ENCODE peak calls at places on chromosomes 7 and 10, in eight cellular contexts. B, M, L, F, Z, J, A and T are unnamed samples.

GRCh38 chr10:125375210-125375609 is 214.8 kb upstream of the CTBP2 start:
- DNase-seq in B (no peak), M (no peak), L (no peak), F (no peak), Z (no peak), J (no peak), A (no peak), T (no peak)

GRCh38 chr10:125531470-125531869 is 151.5 kb downstream of the TEX36 start:
- DNase-seq in B (no peak), M (no peak), L (no peak), F (no peak), Z (no peak), J (no peak), A (no peak), T (no peak)

GRCh38 chr7:55271069-55271468 is 94.1 kb upstream of the LANCL2 start:
- DNase-seq in B (no peak), M (no peak), L (no peak), F (no peak), Z (no peak), J (peak; percentile 34), A (no peak), T (no peak)

GRCh38 chr7:85931919-85932318 is 711.8 kb upstream of the GRM3 start:
- DNase-seq in B (no peak), M (no peak), L (no peak), F (no peak), Z (no peak), J (no peak), A (no peak), T (no peak)

GRCh38 chr10:52465202-52465601 is 151.1 kb downstream of the DKK1 start:
- DNase-seq in B (no peak), M (no peak), L (no peak), F (no peak), Z (no peak), J (no peak), A (no peak), T (no peak)

GRCh38 chr10:14477408-14477710 is 146.6 kb upstream of the FRMD4A start:
- DNase-seq in B (peak; percentile 84), M (no peak), L (no peak), F (no peak), Z (no peak), J (no peak), A (no peak), T (no peak)

GRCh38 chr10:60524541-60524940 is 134.9 kb upstream of the ANK3 start:
- DNase-seq in B (peak; percentile 95), M (no peak), L (no peak), F (no peak), Z (no peak), J (no peak), A (no peak), T (no peak)

GRCh38 chr7:78260826-78261225 is 462.3 kb downstream of the PHTF2 start:
- DNase-seq in B (peak; percentile 44), M (no peak), L (no peak), F (no peak), Z (no peak), J (no peak), A (no peak), T (no peak)

GRCh38 chr10:124746992-124747391 is 2.8 kb upstream of the FAM53B start:
- DNase-seq in B (no peak), M (no peak), L (no peak), F (no peak), Z (no peak), J (no peak), A (no peak), T (no peak)

GRCh38 chr10:77564781-77565589 is 72.6 kb downstream of the KCNMA1 start:
- DNase-seq in B (peak; percentile 52), M (no peak), L (no peak), F (peak; percentile 32), Z (no peak), J (no peak), A (no peak), T (no peak)

GRCh38 chr10:70812814-70813213 is 2.9 kb upstream of the SGPL1 start:
- DNase-seq in B (no peak), M (no peak), L (no peak), F (no peak), Z (no peak), J (no peak), A (no peak), T (no peak)

GRCh38 chr7:65983965-65984654 is 2.1 kb upstream of the GUSB start:
- DNase-seq in B (no peak), M (no peak), L (no peak), F (no peak), Z (no peak), J (no peak), A (peak; percentile 44), T (no peak)

GRCh38 chr7:55129409-55130078 is 110.7 kb downstream of the EGFR start:
- DNase-seq in B (peak; percentile 67), M (no peak), L (no peak), F (no peak), Z (no peak), J (no peak), A (no peak), T (no peak)

GRCh38 chr7:82234457-82235049 is 209.0 kb downstream of the CACNA2D1 start:
- DNase-seq in B (peak; percentile 20), M (no peak), L (no peak), F (peak; percentile 60), Z (no peak), J (peak; percentile 12), A (no peak), T (peak; percentile 10)

GRCh38 chr10:121332829-121333765 is 265.1 kb downstream of the FGFR2 start:
- DNase-seq in B (no peak), M (no peak), L (no peak), F (no peak), Z (no peak), J (no peak), A (no peak), T (no peak)

GRCh38 chr10:33927347-33927746 is 592.9 kb upstream of the NRP1 start:
- DNase-seq in B (peak; percentile 46), M (no peak), L (no peak), F (no peak), Z (no peak), J (no peak), A (no peak), T (no peak)

DNA sequence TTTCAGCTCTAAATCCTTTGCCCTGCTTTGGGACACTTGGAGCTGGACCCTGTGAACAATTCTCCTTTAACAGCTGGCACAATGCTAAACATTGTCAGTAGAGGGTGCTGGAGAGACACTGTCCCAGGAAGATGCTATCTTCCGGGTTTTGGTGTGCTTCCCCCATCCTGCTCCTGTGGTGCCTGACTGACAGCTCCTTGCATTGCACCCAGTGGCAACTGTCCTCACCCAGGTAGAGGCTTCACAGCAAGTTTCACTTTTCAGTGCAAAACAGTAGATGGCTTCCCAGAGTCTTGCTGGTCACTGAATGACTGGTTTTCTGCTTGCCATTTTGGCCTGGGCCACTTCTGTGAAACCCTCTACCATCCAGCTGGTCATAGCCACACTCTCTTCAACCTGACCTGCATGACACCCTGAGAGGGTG is 77.3 kb downstream of the CDC14C start:
- DNase-seq in B (no peak), M (no peak), L (no peak), F (peak; percentile 66), Z (no peak), J (peak; percentile 34), A (no peak), T (peak; percentile 50)
- TF ChIP-seq CTCF in B (peak; percentile 17), M (no peak), L (no peak), F (peak; percentile 22), Z (peak; percentile 50), J (peak; percentile 54), A (no peak), T (peak; percentile 34)

GRCh38 chr7:117386125-117386709 is 41.1 kb downstream of the ASZ1 start:
- DNase-seq in B (peak; percentile 69), M (no peak), L (no peak), F (no peak), Z (no peak), J (no peak), A (no peak), T (no peak)
- TF ChIP-seq CTCF in B (no peak), M (no peak), L (no peak), F (no peak), Z (no peak), J (no peak), A (no peak), T (no peak)

GRCh38 chr10:29245476-29245875 is 43.4 kb upstream of the LYZL1 start:
- DNase-seq in B (no peak), M (no peak), L (no peak), F (no peak), Z (no peak), J (no peak), A (no peak), T (no peak)
- TF ChIP-seq CTCF in B (no peak), M (no peak), L (no peak), F (no peak), Z (no peak), J (no peak), A (no peak), T (no peak)

DNA sequence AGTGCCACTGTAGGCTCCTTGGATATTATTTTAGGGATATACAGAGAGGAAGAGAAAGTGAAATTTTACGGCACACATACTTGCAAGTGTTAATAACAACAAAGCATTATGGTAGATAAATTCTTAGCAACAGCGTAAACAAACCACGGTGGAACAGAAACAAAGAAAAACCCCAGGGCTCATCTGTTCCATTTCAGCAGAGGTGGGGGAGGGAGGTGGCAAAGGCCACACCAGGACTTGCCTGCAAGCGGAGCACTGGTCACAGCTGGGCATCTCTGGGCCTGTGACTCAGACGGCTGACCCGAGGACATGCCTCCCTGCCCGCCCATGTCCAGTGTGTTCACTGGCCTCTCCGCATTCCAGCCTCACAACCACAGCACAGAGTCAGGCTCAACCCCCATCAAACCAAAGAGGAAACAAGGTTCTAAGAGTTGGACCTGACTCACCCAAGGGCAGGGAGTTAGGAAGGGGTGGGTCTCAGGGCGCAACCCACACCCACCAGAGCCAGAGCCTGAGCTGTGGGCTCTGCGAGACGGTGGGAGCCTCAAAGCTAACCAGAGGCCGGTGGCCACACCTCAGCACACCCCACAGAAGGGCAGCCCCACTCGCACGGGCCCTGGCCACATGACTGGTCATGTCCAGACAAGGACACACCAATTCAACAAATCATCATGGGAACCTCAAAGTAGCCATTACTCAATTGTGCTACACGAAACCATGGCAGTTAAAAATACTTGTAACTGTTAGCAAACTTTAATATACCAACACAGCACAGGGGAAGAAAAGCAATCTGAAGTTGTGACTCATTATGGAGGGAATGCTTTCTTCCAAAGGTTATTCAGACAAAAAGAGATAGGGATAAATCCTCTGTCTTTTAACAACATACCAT is 10.7 kb downstream of the ESYT2 start:
- DNase-seq in B (peak; percentile 96), M (peak; percentile 96), L (peak; percentile 92), F (peak; percentile 17), Z (peak; percentile 83), J (peak; percentile 84), A (peak; percentile 89), T (peak; percentile 78)
- TF ChIP-seq CTCF in B (no peak), M (no peak), L (no peak), F (no peak), Z (no peak), J (peak; percentile 39), A (no peak), T (no peak)